ENCODE peak calls at places on chromosome 12, in nine cellular contexts. N, G, Y, P, X, E, Z, Q and I are unnamed samples.
A peak's percentile ranks its signal among the peaks of the same experiment; 100 is the strongest.

GRCh38 chr12:56546680-56547079 is 25.1 kb downstream of the RBMS2 start:
- DNase-seq in E (no peak), N (no peak), Z (no peak), P (no peak), Q (no peak), X (no peak), G (no peak), Y (no peak), I (no peak)

GRCh38 chr12:16573652-16574077 is 32.3 kb downstream of the LMO3 start:
- DNase-seq in Y (peak; percentile 76), Z (no peak), G (no peak), N (no peak), Q (peak; percentile 87), E (peak; percentile 45), X (no peak), P (no peak), I (no peak)

GRCh38 chr12:77062846-77063461 is 2.4 kb downstream of the E2F7 start:
- DNase-seq in X (no peak), Q (peak; percentile 86), Z (no peak), E (no peak), N (no peak), G (no peak), Y (no peak), P (no peak), I (no peak)

GRCh38 chr12:10497602-10498001 is 8.1 kb upstream of the EIF2S3B start:
- DNase-seq in N (no peak), P (no peak), X (no peak), E (no peak), G (no peak), Q (peak; percentile 6), Z (no peak), Y (no peak), I (peak; percentile 9)

GRCh38 chr12:116060765-116061164 is 216.7 kb downstream of the MED13L start:
- DNase-seq in N (no peak), P (no peak), E (no peak), Y (no peak), Z (no peak), G (peak; percentile 18), Q (peak; percentile 29), X (no peak), I (no peak)

GRCh38 chr12:50062733-50063452 is 5.5 kb downstream of the ASIC1 start:
- DNase-seq in Z (no peak), G (no peak), X (peak; percentile 38), E (no peak), N (peak; percentile 19), Y (no peak), P (no peak), Q (no peak), I (no peak)

GRCh38 chr12:19689801-19690472 is 250.6 kb downstream of the AEBP2 start:
- DNase-seq in Z (no peak), E (no peak), X (peak; percentile 13), Y (no peak), N (no peak), G (no peak), P (no peak), Q (no peak), I (no peak)

GRCh38 chr12:52390739-52391617 is 5.5 kb upstream of the KRT84 start:
- DNase-seq in Y (peak; percentile 56), Z (no peak), Q (peak; percentile 45), N (no peak), G (no peak), E (peak; percentile 53), P (no peak), X (peak; percentile 31), I (no peak)

GRCh38 chr12:39412210-39412609 is 30.7 kb downstream of the KIF21A start:
- DNase-seq in N (no peak), Q (no peak), X (no peak), G (no peak), Y (no peak), Z (no peak), P (no peak), E (no peak), I (no peak)

GRCh38 chr12:91111366-91112321 is at the start of gene LUM:
- DNase-seq in Y (no peak), N (no peak), G (no peak), Q (peak; percentile 60), P (peak; percentile 84), E (no peak), Z (no peak), X (no peak), I (peak; percentile 40)

GRCh38 chr12:63149884-63150254 is 1.1 kb downstream of the AVPR1A start:
- DNase-seq in X (no peak), Z (no peak), G (no peak), Y (no peak), E (no peak), P (no peak), N (no peak), Q (no peak), I (no peak)

GRCh38 chr12:23495472-23495871 is 454.0 kb downstream of the SOX5 start:
- DNase-seq in Z (no peak), N (no peak), P (no peak), E (no peak), G (no peak), Q (no peak), Y (no peak), X (no peak), I (no peak)

GRCh38 chr12:27970391-27970980 is 2.0 kb downstream of the PTHLH start:
- DNase-seq in Q (no peak), G (no peak), E (peak; percentile 40), Y (peak; percentile 74), P (no peak), Z (no peak), N (no peak), X (no peak), I (no peak)

GRCh38 chr12:28219827-28220226 is 29.6 kb downstream of the CCDC91 start:
- DNase-seq in N (no peak), G (no peak), Z (no peak), P (no peak), Q (no peak), X (no peak), E (no peak), Y (no peak), I (no peak)

GRCh38 chr12:54989829-54990228 is 5.3 kb upstream of the TESPA1 start:
- DNase-seq in N (no peak), E (no peak), Q (no peak), G (no peak), Y (no peak), Z (no peak), X (no peak), P (no peak), I (no peak)

GRCh38 chr12:44000309-44000952 is 164.6 kb downstream of the TMEM117 start:
- DNase-seq in Z (no peak), N (no peak), X (peak; percentile 27), G (peak; percentile 14), P (peak; percentile 18), E (peak; percentile 51), Y (no peak), Q (peak; percentile 67), I (no peak)

GRCh38 chr12:52774629-52775250 is 2.4 kb downstream of the KRT76 start:
- DNase-seq in Z (no peak), E (no peak), G (no peak), Q (no peak), X (no peak), N (no peak), P (no peak), Y (no peak), I (no peak)

GRCh38 chr12:10175849-10176641 is 2.8 kb upstream of the TMEM52B start:
- DNase-seq in Q (no peak), Y (no peak), N (no peak), G (no peak), P (no peak), X (no peak), Z (no peak), E (no peak), I (no peak)